ENCODE peak calls at places on chromosomes 7 and 10, in seven cellular contexts. One of them, this sample, is unnamed.

GRCh38 chr7:157577796-157578339 is 241.1 kb downstream of the DNAJB6 start:
- DNase-seq in heart left ventricle: no peak
- DNase-seq in neuronal stem cell: no peak
- DNase-seq in fibroblast of lung: no peak
- DNase-seq in esophagus muscularis mucosa: no peak
- DNase-seq in neural progenitor cell: no peak
- DNase-seq in trophoblast cell: no peak
- DNase-seq in this sample: no peak

GRCh38 chr10:22690614-22691431 is 23.6 kb downstream of the PIP4K2A start:
- DNase-seq in heart left ventricle: no peak
- DNase-seq in neuronal stem cell: no peak
- DNase-seq in fibroblast of lung: peak; percentile 79
- DNase-seq in esophagus muscularis mucosa: no peak
- DNase-seq in neural progenitor cell: peak; percentile 43
- DNase-seq in trophoblast cell: no peak
- DNase-seq in this sample: no peak

GRCh38 chr10:125692932-125693847 is 10.2 kb upstream of the TEX36 start:
- DNase-seq in heart left ventricle: no peak
- DNase-seq in neuronal stem cell: no peak
- DNase-seq in fibroblast of lung: no peak
- DNase-seq in esophagus muscularis mucosa: no peak
- DNase-seq in neural progenitor cell: no peak
- DNase-seq in trophoblast cell: no peak
- DNase-seq in this sample: no peak

GRCh38 chr10:59098811-59099452 is 77.5 kb upstream of the PHYHIPL start:
- DNase-seq in heart left ventricle: no peak
- DNase-seq in neuronal stem cell: no peak
- DNase-seq in fibroblast of lung: peak; percentile 86
- DNase-seq in esophagus muscularis mucosa: no peak
- DNase-seq in neural progenitor cell: no peak
- DNase-seq in trophoblast cell: no peak
- DNase-seq in this sample: no peak

GRCh38 chr10:62037890-62038608 is 136.6 kb downstream of the ARID5B start:
- DNase-seq in heart left ventricle: no peak
- DNase-seq in neuronal stem cell: no peak
- DNase-seq in fibroblast of lung: no peak
- DNase-seq in esophagus muscularis mucosa: no peak
- DNase-seq in neural progenitor cell: no peak
- DNase-seq in trophoblast cell: no peak
- DNase-seq in this sample: no peak

GRCh38 chr7:16698200-16698910 is 52.4 kb downstream of the BZW2 start:
- DNase-seq in heart left ventricle: no peak
- DNase-seq in neuronal stem cell: no peak
- DNase-seq in fibroblast of lung: no peak
- DNase-seq in esophagus muscularis mucosa: no peak
- DNase-seq in neural progenitor cell: no peak
- DNase-seq in trophoblast cell: no peak
- DNase-seq in this sample: no peak

GRCh38 chr7:66826649-66827048 is 86.1 kb downstream of the RABGEF1 start:
- DNase-seq in heart left ventricle: no peak
- DNase-seq in neuronal stem cell: no peak
- DNase-seq in fibroblast of lung: no peak
- DNase-seq in esophagus muscularis mucosa: no peak
- DNase-seq in neural progenitor cell: no peak
- DNase-seq in trophoblast cell: no peak
- DNase-seq in this sample: no peak

GRCh38 chr10:16854623-16855022 is 37.4 kb upstream of the RSU1 start:
- DNase-seq in heart left ventricle: no peak
- DNase-seq in neuronal stem cell: no peak
- DNase-seq in fibroblast of lung: peak; percentile 46
- DNase-seq in esophagus muscularis mucosa: no peak
- DNase-seq in neural progenitor cell: no peak
- DNase-seq in trophoblast cell: no peak
- DNase-seq in this sample: no peak

GRCh38 chr7:150897502-150898474 is 45.5 kb downstream of the AOC1 start:
- DNase-seq in heart left ventricle: no peak
- DNase-seq in neuronal stem cell: no peak
- DNase-seq in fibroblast of lung: no peak
- DNase-seq in esophagus muscularis mucosa: peak; percentile 26
- DNase-seq in neural progenitor cell: no peak
- DNase-seq in trophoblast cell: no peak
- DNase-seq in this sample: no peak

GRCh38 chr7:44379366-44380178 is 54.2 kb upstream of the CAMK2B start:
- DNase-seq in heart left ventricle: no peak
- DNase-seq in neuronal stem cell: no peak
- DNase-seq in fibroblast of lung: peak; percentile 21
- DNase-seq in esophagus muscularis mucosa: peak; percentile 85
- DNase-seq in neural progenitor cell: no peak
- DNase-seq in trophoblast cell: no peak
- DNase-seq in this sample: no peak

GRCh38 chr10:124332426-124332825 is 86.3 kb downstream of the OAT start:
- DNase-seq in heart left ventricle: no peak
- DNase-seq in neuronal stem cell: no peak
- DNase-seq in fibroblast of lung: no peak
- DNase-seq in esophagus muscularis mucosa: no peak
- DNase-seq in neural progenitor cell: no peak
- DNase-seq in trophoblast cell: no peak
- DNase-seq in this sample: no peak

GRCh38 chr7:124762611-124763143 is 2.9 kb downstream of the GPR37 start:
- DNase-seq in heart left ventricle: no peak
- DNase-seq in neuronal stem cell: no peak
- DNase-seq in fibroblast of lung: peak; percentile 59
- DNase-seq in esophagus muscularis mucosa: no peak
- DNase-seq in neural progenitor cell: no peak
- DNase-seq in trophoblast cell: no peak
- DNase-seq in this sample: peak; percentile 66

GRCh38 chr7:134028853-134029252 is 98.3 kb upstream of the LRGUK start:
- DNase-seq in heart left ventricle: no peak
- DNase-seq in neuronal stem cell: no peak
- DNase-seq in fibroblast of lung: no peak
- DNase-seq in esophagus muscularis mucosa: no peak
- DNase-seq in neural progenitor cell: no peak
- DNase-seq in trophoblast cell: no peak
- DNase-seq in this sample: no peak

GRCh38 chr7:66239467-66239856 is 34.3 kb downstream of the TPST1 start:
- DNase-seq in heart left ventricle: no peak
- DNase-seq in neuronal stem cell: no peak
- DNase-seq in fibroblast of lung: no peak
- DNase-seq in esophagus muscularis mucosa: no peak
- DNase-seq in neural progenitor cell: no peak
- DNase-seq in trophoblast cell: no peak
- DNase-seq in this sample: no peak

GRCh38 chr10:28879875-28880381 is 202.6 kb downstream of the BAMBI start:
- DNase-seq in heart left ventricle: peak; percentile 30
- DNase-seq in neuronal stem cell: no peak
- DNase-seq in fibroblast of lung: no peak
- DNase-seq in esophagus muscularis mucosa: peak; percentile 64
- DNase-seq in neural progenitor cell: peak; percentile 31
- DNase-seq in trophoblast cell: no peak
- DNase-seq in this sample: no peak

GRCh38 chr10:99540339-99540672 is 7.6 kb downstream of the NKX2-3 start:
- DNase-seq in heart left ventricle: no peak
- DNase-seq in neuronal stem cell: no peak
- DNase-seq in fibroblast of lung: no peak
- DNase-seq in esophagus muscularis mucosa: no peak
- DNase-seq in neural progenitor cell: peak; percentile 15
- DNase-seq in trophoblast cell: no peak
- DNase-seq in this sample: no peak

GRCh38 chr7:151404216-151405011 is 5.4 kb downstream of the WDR86 start:
- DNase-seq in heart left ventricle: no peak
- DNase-seq in neuronal stem cell: no peak
- DNase-seq in fibroblast of lung: peak; percentile 84
- DNase-seq in esophagus muscularis mucosa: no peak
- DNase-seq in neural progenitor cell: no peak
- DNase-seq in trophoblast cell: no peak
- DNase-seq in this sample: no peak

GRCh38 chr7:8133955-8134733 is 127.8 kb downstream of the ICA1 start:
- DNase-seq in heart left ventricle: no peak
- DNase-seq in neuronal stem cell: no peak
- DNase-seq in fibroblast of lung: no peak
- DNase-seq in esophagus muscularis mucosa: no peak
- DNase-seq in neural progenitor cell: no peak
- DNase-seq in trophoblast cell: no peak
- DNase-seq in this sample: no peak

GRCh38 chr7:55438765-55439525 is 73.8 kb downstream of the LANCL2 start:
- DNase-seq in heart left ventricle: no peak
- DNase-seq in neuronal stem cell: no peak
- DNase-seq in fibroblast of lung: peak; percentile 11
- DNase-seq in esophagus muscularis mucosa: no peak
- DNase-seq in neural progenitor cell: peak; percentile 31
- DNase-seq in trophoblast cell: no peak
- DNase-seq in this sample: peak; percentile 41

GRCh38 chr7:44433255-44434022 is 57.0 kb downstream of the NUDCD3 start:
- DNase-seq in heart left ventricle: no peak
- DNase-seq in neuronal stem cell: no peak
- DNase-seq in fibroblast of lung: no peak
- DNase-seq in esophagus muscularis mucosa: no peak
- DNase-seq in neural progenitor cell: no peak
- DNase-seq in trophoblast cell: no peak
- DNase-seq in this sample: no peak

GRCh38 chr7:41702635-41703371 is at the start of gene INHBA:
- DNase-seq in heart left ventricle: no peak
- DNase-seq in neuronal stem cell: no peak
- DNase-seq in fibroblast of lung: peak; percentile 88
- DNase-seq in esophagus muscularis mucosa: peak; percentile 92
- DNase-seq in neural progenitor cell: no peak
- DNase-seq in trophoblast cell: peak; percentile 21
- DNase-seq in this sample: no peak

GRCh38 chr7:27151341-27151944 is 940 bp downstream of the HOXA3 start:
- DNase-seq in heart left ventricle: no peak
- DNase-seq in neuronal stem cell: no peak
- DNase-seq in fibroblast of lung: no peak
- DNase-seq in esophagus muscularis mucosa: no peak
- DNase-seq in neural progenitor cell: no peak
- DNase-seq in trophoblast cell: no peak
- DNase-seq in this sample: peak; percentile 36

GRCh38 chr7:90624128-90624980 is 28.2 kb downstream of the CDK14 start:
- DNase-seq in heart left ventricle: no peak
- DNase-seq in neuronal stem cell: no peak
- DNase-seq in fibroblast of lung: peak; percentile 42
- DNase-seq in esophagus muscularis mucosa: no peak
- DNase-seq in neural progenitor cell: peak; percentile 42
- DNase-seq in trophoblast cell: no peak
- DNase-seq in this sample: no peak

DNA sequence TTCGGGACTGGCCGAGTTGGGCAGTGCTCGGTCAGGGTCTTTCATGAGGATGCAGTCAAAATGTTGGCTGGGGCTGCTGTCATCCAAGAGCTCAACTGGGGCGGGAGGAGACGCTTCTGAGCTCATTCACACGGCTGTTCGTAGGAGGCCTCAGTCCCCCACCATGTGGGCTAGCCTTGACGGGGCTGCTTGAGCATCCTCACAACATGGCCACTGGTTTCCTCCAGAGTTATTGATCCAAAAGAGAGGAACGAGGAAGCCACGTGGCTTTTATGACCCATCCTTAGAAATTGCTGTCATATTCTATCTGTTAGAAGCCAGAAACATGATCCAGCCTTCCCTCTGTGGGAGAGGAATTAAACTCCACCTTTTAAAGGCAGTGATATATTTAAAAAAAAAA is 68.1 kb downstream of the GTF2IRD1 start:
- DNase-seq in heart left ventricle: no peak
- DNase-seq in neuronal stem cell: no peak
- DNase-seq in fibroblast of lung: no peak
- DNase-seq in esophagus muscularis mucosa: no peak
- DNase-seq in neural progenitor cell: no peak
- DNase-seq in trophoblast cell: no peak
- DNase-seq in this sample: no peak
- H3K36me3 ChIP-seq in heart left ventricle: peaks cover 3% of the 10 kb centered on the region
- H3K36me3 ChIP-seq in neuronal stem cell: peaks cover 58% of the 10 kb centered on the region
- H3K36me3 ChIP-seq in fibroblast of lung: peaks cover 2% of the 10 kb centered on the region
- H3K36me3 ChIP-seq in esophagus muscularis mucosa: peaks cover 80% of the 10 kb centered on the region
- H3K36me3 ChIP-seq in neural progenitor cell: no peaks in the 10 kb centered on the region
- H3K36me3 ChIP-seq in trophoblast cell: peaks cover 32% of the 10 kb centered on the region
- H3K36me3 ChIP-seq in this sample: no peaks in the 10 kb centered on the region

DNA sequence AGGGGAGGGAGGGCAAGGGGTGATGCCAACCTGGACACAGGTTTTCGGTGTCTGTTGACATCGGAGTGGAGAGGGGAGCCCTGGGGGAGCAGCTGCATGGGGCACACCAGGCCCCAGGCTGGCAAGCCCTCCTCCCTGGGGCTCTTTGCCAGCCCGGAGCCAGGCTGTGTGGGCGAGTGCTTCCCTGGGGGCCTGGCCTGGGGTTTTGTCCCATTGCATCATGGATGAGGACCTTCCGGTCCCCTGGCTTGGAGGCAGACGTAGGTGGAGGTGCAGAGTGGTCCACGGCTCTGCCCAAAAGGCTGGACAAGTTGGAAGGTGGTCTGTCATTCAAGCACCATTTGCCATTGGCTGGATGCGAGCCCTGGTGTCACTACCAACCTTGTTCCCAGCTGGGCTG is 34.8 kb downstream of the ZMIZ1 start:
- DNase-seq in heart left ventricle: no peak
- DNase-seq in neuronal stem cell: no peak
- DNase-seq in fibroblast of lung: no peak
- DNase-seq in esophagus muscularis mucosa: no peak
- DNase-seq in neural progenitor cell: no peak
- DNase-seq in trophoblast cell: no peak
- DNase-seq in this sample: no peak
- H3K27ac ChIP-seq in heart left ventricle: peak overlapping the region; percentile 26
- H3K27ac ChIP-seq in neuronal stem cell: no peak overlapping the region
- H3K27ac ChIP-seq in fibroblast of lung: no peak overlapping the region
- H3K27ac ChIP-seq in esophagus muscularis mucosa: peak overlapping the region; percentile 84
- H3K27ac ChIP-seq in neural progenitor cell: no peak overlapping the region
- H3K27ac ChIP-seq in trophoblast cell: no peak overlapping the region
- H3K27ac ChIP-seq in this sample: no peak overlapping the region

GRCh38 chr10:110446954-110447608 is 50.6 kb upstream of the DUSP5 start:
- DNase-seq in heart left ventricle: peak; percentile 12
- DNase-seq in neuronal stem cell: no peak
- DNase-seq in fibroblast of lung: peak; percentile 89
- DNase-seq in esophagus muscularis mucosa: no peak
- DNase-seq in neural progenitor cell: no peak
- DNase-seq in trophoblast cell: peak; percentile 71
- DNase-seq in this sample: no peak
- H3K4me3 ChIP-seq in heart left ventricle: no peak overlapping the region
- H3K4me3 ChIP-seq in neuronal stem cell: no peak overlapping the region
- H3K4me3 ChIP-seq in fibroblast of lung: no peak overlapping the region
- H3K4me3 ChIP-seq in esophagus muscularis mucosa: no peak overlapping the region
- H3K4me3 ChIP-seq in neural progenitor cell: no peak overlapping the region
- H3K4me3 ChIP-seq in trophoblast cell: no peak overlapping the region
- H3K4me3 ChIP-seq in this sample: no peak overlapping the region

DNA sequence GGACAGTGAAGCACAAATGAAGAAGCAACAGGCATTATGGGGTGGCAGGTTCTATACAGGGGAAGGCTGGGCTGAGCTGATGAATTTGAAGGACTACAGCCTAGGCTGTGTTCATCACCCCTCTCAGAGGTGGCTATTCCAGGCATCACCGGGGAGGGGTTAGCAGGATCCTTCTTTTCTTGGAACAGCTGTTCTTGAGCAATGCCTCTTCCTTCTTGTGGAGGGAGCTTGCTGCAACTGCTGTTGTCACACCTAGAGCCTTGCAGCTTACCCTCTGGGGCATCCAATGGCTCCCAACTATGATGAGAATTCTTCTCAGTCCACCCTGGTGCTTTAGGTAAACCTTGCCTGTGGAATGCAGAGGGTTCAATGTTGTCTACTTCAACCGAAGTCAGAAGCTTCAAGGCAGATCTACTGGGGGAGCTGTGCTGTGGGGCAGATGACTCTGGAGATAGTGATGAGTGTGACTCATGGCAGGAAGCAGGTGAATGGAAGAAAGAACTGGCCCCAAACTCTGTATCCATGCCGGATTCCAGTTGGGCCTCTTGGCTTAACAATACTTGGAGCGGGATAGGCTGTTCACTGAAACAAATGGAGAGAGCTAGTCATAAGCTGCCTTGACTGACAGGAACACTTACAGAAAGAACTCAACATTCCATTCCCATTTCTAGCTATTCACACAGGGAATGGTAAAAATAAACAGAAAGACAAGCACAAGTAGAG is 21.5 kb upstream of the PPP3CB start:
- DNase-seq in heart left ventricle: no peak
- DNase-seq in neuronal stem cell: no peak
- DNase-seq in fibroblast of lung: no peak
- DNase-seq in esophagus muscularis mucosa: no peak
- DNase-seq in neural progenitor cell: no peak
- DNase-seq in trophoblast cell: peak; percentile 61
- DNase-seq in this sample: no peak
- H3K36me3 ChIP-seq in heart left ventricle: peaks cover 38% of the 10 kb centered on the region
- H3K36me3 ChIP-seq in neuronal stem cell: peaks cover 52% of the 10 kb centered on the region
- H3K36me3 ChIP-seq in fibroblast of lung: no peaks in the 10 kb centered on the region
- H3K36me3 ChIP-seq in esophagus muscularis mucosa: peaks cover 86% of the 10 kb centered on the region
- H3K36me3 ChIP-seq in neural progenitor cell: peaks cover 3% of the 10 kb centered on the region
- H3K36me3 ChIP-seq in trophoblast cell: peaks cover 11% of the 10 kb centered on the region
- H3K36me3 ChIP-seq in this sample: peaks cover 9% of the 10 kb centered on the region

This sample was measured in colonic mucosa.